ENCODE peak calls at places on chromosomes 16 and 17, in four cellular contexts. H is cardiac muscle cell, U is OCI-LY7, K is heart right ventricle. I is an unnamed sample.

GRCh38 chr16:14302399-14303181 is 231.5 kb downstream of the MRTFB start:
- DNase-seq in U (peak; percentile 57), H (peak; percentile 73), K (peak; percentile 34), I (peak; percentile 36)

GRCh38 chr17:80219777-80220708 is at the start of the genes SGSH and SLC26A11:
- DNase-seq in U (peak; percentile 71), K (peak; percentile 82), H (peak; percentile 92), I (peak; percentile 38)

GRCh38 chr17:78313735-78314648 is 45.9 kb downstream of the SOCS3 start:
- DNase-seq in H (peak; percentile 69), U (peak; percentile 60), K (peak; percentile 72), I (no peak)

GRCh38 chr17:49616546-49617205 is 41.0 kb downstream of the NXPH3 start:
- DNase-seq in K (peak; percentile 74), H (no peak), U (no peak), I (no peak)

GRCh38 chr17:13420294-13421277 is 181.1 kb downstream of the HS3ST3A1 start:
- DNase-seq in U (no peak), K (no peak), H (no peak), I (no peak)

GRCh38 chr17:66636111-66636510 is 198.8 kb upstream of the CACNG5 start:
- DNase-seq in K (no peak), U (no peak), H (no peak), I (no peak)

GRCh38 chr17:80968602-80969029 is 23.0 kb upstream of the CHMP6 start:
- DNase-seq in H (no peak), U (no peak), K (no peak), I (peak; percentile 57)

GRCh38 chr16:75250089-75250808 is 1.2 kb downstream of the BCAR1 start:
- DNase-seq in U (no peak), K (peak; percentile 62), H (no peak), I (no peak)

GRCh38 chr16:49588729-49589384 is 215.3 kb downstream of the C16orf78 start:
- DNase-seq in K (no peak), U (no peak), H (no peak), I (no peak)

GRCh38 chr17:2996938-2997670 is 66.3 kb downstream of the OR1D5 start:
- DNase-seq in H (no peak), U (no peak), K (no peak), I (no peak)

DNA sequence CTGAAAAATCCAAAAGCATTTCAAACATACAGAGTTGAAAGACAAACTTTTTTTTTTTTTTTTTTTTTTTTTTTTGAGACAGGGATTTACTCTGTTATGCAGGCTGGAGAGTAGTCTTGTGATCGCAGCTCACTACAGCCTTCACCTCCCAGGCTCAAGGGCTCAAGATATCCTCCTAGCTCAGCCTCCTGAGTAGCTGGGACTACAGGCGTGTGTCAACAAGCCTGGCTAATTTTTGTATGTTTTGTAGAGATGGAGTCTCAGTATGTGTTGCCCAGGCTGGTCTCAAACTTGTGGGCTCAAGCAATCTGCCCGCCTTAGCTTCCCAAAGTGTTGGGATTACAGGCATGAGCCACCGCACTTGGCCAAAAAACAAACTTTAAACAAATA is 64.2 kb upstream of the KIFC3 start:
- DNase-seq in H (no peak), K (no peak), U (no peak), I (no peak)
- H3K27ac ChIP-seq in H (no peak overlapping the region), K (no peak overlapping the region), U (no peak overlapping the region), I (no peak overlapping the region)

DNA sequence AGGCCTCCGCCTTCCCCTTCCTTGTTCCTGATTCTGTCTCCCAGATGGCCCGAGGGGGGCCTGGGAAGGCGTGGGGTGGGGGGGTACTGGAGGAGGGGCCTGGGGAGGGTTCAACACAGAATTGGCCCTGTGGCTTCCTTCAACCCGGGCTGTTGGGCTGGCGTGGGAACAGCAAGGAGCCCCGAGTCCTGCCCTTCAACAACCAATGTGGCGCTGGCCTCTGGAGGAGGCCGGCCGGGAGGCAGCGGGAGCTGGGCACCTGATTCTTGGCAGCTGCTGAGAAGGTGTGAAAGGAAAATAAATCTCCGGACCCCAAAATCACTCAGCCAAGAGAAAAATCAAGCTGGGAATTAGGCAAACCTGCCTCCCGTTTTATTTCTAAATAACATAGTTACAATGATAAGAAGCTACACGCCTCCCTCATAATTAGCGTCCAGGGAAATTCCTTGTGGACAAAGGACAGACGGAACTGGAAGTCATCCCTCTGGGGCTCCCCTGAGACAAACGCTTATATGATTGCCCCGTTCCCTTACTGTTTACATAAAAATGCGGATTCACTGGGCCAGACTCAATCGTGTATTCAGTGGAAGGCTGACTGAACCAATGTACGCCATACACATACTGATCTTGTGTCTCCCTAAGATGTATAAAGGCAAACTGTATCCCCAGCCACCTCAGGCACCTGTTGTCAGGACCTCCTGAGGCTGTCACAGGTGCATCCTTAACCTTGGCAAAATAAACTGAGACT is 1.8 kb upstream of the APRT start:
- DNase-seq in H (no peak), K (no peak), U (no peak), I (no peak)
- H3K27ac ChIP-seq in H (no peak overlapping the region), K (no peak overlapping the region), U (no peak overlapping the region), I (no peak overlapping the region)

DNA sequence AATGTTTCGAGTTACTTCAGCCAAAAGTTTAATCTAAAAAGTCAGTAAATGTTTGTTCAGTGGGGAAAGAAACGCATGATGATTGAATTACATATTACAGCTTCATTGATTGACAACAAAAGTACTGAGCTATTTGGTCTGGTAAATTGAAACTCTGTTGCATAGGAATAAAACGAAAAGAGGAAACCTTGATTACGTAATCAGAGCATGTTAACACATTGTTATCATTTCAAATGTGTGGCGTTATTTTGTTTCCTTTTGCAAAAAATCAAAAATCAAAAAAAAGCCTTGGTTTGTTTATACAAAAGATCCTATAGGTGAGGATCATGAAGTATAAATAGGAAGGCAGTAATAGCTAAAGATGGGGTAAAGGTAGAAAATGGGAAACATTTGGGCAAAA is 19.5 kb upstream of the CA10 start:
- DNase-seq in U (no peak), K (no peak), H (no peak), I (no peak)
- H3K27ac ChIP-seq in U (no peak overlapping the region), K (no peak overlapping the region), H (no peak overlapping the region), I (no peak overlapping the region)

DNA sequence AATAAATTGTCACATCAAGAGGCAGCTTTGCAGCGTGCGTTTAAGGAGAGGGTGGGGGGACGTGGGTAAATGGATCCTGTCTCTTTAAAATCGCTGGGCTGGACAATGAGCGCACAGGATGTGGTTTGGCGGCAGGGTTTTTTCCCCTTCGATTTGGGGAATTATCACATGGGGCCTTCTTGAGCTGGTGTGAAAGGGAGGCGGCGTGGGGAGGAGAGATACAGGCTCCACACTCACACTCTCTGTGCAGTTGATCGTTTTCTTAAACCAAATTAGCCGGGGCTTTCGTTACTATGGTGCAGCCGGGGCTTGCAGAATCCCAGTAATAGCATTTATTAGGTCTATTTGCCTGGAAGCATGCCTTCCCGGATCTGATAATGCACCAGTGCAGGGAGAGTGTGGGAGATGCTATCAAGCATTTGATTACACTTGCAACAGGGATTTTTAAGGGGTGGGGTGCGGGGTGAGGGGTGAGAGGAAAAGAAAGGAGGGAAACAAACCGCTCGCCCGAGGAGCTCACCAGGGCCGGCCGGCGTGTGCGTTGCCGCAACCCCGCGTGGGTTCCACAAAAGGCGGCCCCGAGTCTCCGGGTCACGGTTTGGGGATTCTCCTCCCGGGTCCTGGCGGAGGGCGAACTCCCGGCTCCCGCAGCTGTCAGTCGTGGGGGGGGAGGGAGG is 58.9 kb upstream of the GSE1 start:
- DNase-seq in U (peak; percentile 88), H (peak; percentile 70), K (peak; percentile 82), I (no peak)
- H3K27ac ChIP-seq in U (peak overlapping the region; percentile 84), H (peak overlapping the region; percentile 93), K (peak overlapping the region; percentile 96), I (peak overlapping the region; percentile 67)

DNA sequence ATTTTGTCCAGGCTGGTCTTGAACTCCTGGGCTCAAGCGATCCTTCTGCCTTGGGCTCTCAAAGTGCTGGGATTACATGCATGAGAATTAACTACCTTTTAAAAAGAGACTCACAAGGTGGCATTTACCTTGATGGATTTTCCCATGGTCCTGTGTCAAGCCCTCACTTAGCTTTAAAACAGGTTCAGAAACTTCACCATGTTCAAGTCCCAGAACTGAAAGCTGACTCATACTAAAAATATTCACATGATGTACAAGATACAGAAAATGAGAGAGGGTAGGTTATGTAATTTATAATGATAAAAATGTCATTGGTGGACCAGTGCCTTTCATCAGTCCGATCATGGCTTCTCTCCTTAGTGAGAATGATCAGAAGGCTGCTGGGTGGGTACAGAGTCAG is 4.3 kb upstream of the AKAP1 start:
- DNase-seq in H (no peak), U (no peak), K (no peak), I (no peak)
- H3K27ac ChIP-seq in H (no peak overlapping the region), U (no peak overlapping the region), K (no peak overlapping the region), I (no peak overlapping the region)